ENCODE peak calls at places on chromosomes 1 and 21, in four cellular contexts. One of them, this sample, is unnamed.

GRCh38 chr1:25028910-25029599 is 99.0 kb upstream of the RUNX3 start:
- DNase-seq in heart left ventricle: no peak
- DNase-seq in transverse colon: peak
- DNase-seq in upper lobe of left lung: no peak
- DNase-seq in this sample: no peak

GRCh38 chr21:43294194-43294902 is 125.5 kb downstream of the CRYAA start:
- DNase-seq in transverse colon: no peak
- DNase-seq in upper lobe of left lung: no peak
- DNase-seq in heart left ventricle: no peak
- DNase-seq in this sample: no peak

GRCh38 chr1:229266832-229267500 is 3.9 kb upstream of the RAB4A start:
- DNase-seq in transverse colon: no peak
- DNase-seq in heart left ventricle: no peak
- DNase-seq in upper lobe of left lung: no peak
- DNase-seq in this sample: no peak

GRCh38 chr1:8055973-8056372 is 29.9 kb upstream of the ERRFI1 start:
- DNase-seq in upper lobe of left lung: no peak
- DNase-seq in heart left ventricle: no peak
- DNase-seq in transverse colon: no peak
- DNase-seq in this sample: no peak

GRCh38 chr1:5939268-5940060 is 52.8 kb downstream of the NPHP4 start:
- DNase-seq in transverse colon: no peak
- DNase-seq in heart left ventricle: no peak
- DNase-seq in upper lobe of left lung: no peak
- DNase-seq in this sample: no peak

GRCh38 chr1:110673197-110673701 is 1.5 kb downstream of the KCNA3 start:
- DNase-seq in transverse colon: no peak
- DNase-seq in upper lobe of left lung: no peak
- DNase-seq in heart left ventricle: no peak
- DNase-seq in this sample: no peak

GRCh38 chr1:157147906-157148717 is 9.9 kb upstream of the ETV3 start:
- DNase-seq in heart left ventricle: no peak
- DNase-seq in upper lobe of left lung: no peak
- DNase-seq in transverse colon: no peak
- DNase-seq in this sample: no peak

GRCh38 chr1:117632269-117633067 is 26.6 kb downstream of the TENT5C start:
- DNase-seq in upper lobe of left lung: peak
- DNase-seq in heart left ventricle: no peak
- DNase-seq in transverse colon: peak
- DNase-seq in this sample: peak

GRCh38 chr21:41501919-41502318 is 6.0 kb downstream of the TMPRSS2 start:
- DNase-seq in transverse colon: no peak
- DNase-seq in heart left ventricle: no peak
- DNase-seq in upper lobe of left lung: no peak
- DNase-seq in this sample: no peak

GRCh38 chr1:58893257-58893869 is 109.5 kb upstream of the JUN start:
- DNase-seq in transverse colon: peak
- DNase-seq in upper lobe of left lung: peak
- DNase-seq in heart left ventricle: peak
- DNase-seq in this sample: peak

GRCh38 chr1:201714542-201715276 is 114.2 kb upstream of the IPO9 start:
- DNase-seq in upper lobe of left lung: peak
- DNase-seq in heart left ventricle: peak
- DNase-seq in transverse colon: peak
- DNase-seq in this sample: peak

GRCh38 chr1:201712387-201713092 is 116.4 kb upstream of the IPO9 start:
- DNase-seq in transverse colon: no peak
- DNase-seq in heart left ventricle: no peak
- DNase-seq in upper lobe of left lung: no peak
- DNase-seq in this sample: no peak

GRCh38 chr1:201715351-201715750 is 113.6 kb upstream of the IPO9 start:
- DNase-seq in heart left ventricle: no peak
- DNase-seq in transverse colon: no peak
- DNase-seq in upper lobe of left lung: no peak
- DNase-seq in this sample: no peak

GRCh38 chr1:201711811-201712210 is 117.1 kb upstream of the IPO9 start:
- DNase-seq in heart left ventricle: no peak
- DNase-seq in transverse colon: no peak
- DNase-seq in upper lobe of left lung: no peak
- DNase-seq in this sample: no peak

DNA sequence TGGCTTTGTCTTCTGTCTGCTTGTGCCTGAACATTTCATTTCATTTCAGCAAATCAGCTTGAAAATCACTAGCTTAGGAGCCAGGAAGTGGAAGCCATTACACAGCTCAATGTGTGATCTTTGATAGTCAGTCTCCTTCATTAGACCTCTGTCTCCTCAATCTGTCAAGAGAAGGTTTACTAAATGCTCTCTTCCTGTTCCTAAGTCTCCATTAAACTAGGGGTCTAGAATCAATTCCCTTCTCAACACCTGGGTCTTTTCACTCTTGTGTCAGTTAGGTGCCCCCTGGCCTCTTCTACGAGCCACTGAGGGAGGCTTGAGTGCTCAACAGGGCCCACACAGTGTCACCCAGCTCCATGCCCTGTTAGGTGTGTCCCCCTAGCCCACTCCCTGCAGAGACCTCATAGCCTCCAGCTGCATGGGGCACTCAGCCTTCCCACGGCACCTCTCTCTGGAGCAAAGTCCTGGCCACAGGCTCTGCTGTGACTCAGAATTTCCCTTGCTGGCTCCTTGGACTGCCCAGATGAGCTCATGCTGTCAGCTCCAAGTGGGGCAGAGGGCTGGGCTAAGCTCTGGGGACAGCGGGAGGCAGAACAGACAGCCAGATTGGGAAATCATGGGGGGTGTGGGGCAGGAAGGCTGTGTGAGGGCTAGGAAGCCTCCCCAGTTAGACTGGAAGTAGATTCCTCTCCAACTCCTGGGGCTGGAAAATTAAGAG is 115.7 kb upstream of the IPO9 start:
- DNase-seq in heart left ventricle: peak
- DNase-seq in upper lobe of left lung: peak
- DNase-seq in transverse colon: peak
- DNase-seq in this sample: peak
- TF ChIP-seq POLR2A in heart left ventricle: no peak
- TF ChIP-seq POLR2A in upper lobe of left lung: no peak
- TF ChIP-seq POLR2A in transverse colon: peak
- TF ChIP-seq POLR2A in this sample: peak

GRCh38 chr1:153612111-153612754 is 704 bp downstream of the S100A16 start:
- DNase-seq in upper lobe of left lung: no peak
- DNase-seq in heart left ventricle: no peak
- DNase-seq in transverse colon: no peak
- DNase-seq in this sample: no peak

GRCh38 chr1:153611024-153611352 is 1.9 kb downstream of the S100A16 start:
- DNase-seq in transverse colon: no peak
- DNase-seq in heart left ventricle: no peak
- DNase-seq in upper lobe of left lung: no peak
- DNase-seq in this sample: no peak

GRCh38 chr1:153610334-153611023 is 2.5 kb downstream of the S100A16 start:
- DNase-seq in heart left ventricle: no peak
- DNase-seq in upper lobe of left lung: no peak
- DNase-seq in transverse colon: no peak
- DNase-seq in this sample: no peak

GRCh38 chr1:153612755-153613331 is at the start of gene S100A16:
- DNase-seq in transverse colon: peak
- DNase-seq in heart left ventricle: peak
- DNase-seq in upper lobe of left lung: peak
- DNase-seq in this sample: peak

DNA sequence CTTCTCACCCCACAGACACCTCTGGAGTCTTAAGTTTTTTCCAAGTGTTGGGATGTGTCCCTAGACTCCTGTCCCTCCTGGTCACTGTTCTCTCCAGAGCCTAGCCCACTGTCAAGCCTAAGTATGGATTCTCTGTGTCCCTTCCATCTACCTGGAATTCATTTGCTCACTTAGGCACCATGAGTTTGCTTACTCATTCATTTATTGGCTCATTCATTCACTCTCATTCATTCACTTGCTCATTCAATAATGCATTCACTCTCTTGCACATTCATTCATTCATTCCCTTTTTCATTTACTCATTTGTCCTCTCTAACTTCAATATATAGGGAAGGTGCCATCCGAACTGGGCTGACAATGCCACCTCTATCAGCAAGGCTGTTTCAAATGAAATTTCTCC is 1.6 kb downstream of the S100A16 start:
- DNase-seq in heart left ventricle: no peak
- DNase-seq in transverse colon: no peak
- DNase-seq in upper lobe of left lung: no peak
- DNase-seq in this sample: no peak
- H3K4me3 ChIP-seq in heart left ventricle: peak
- H3K4me3 ChIP-seq in transverse colon: peak
- H3K4me3 ChIP-seq in upper lobe of left lung: peak
- H3K4me3 ChIP-seq in this sample: no peak

DNA sequence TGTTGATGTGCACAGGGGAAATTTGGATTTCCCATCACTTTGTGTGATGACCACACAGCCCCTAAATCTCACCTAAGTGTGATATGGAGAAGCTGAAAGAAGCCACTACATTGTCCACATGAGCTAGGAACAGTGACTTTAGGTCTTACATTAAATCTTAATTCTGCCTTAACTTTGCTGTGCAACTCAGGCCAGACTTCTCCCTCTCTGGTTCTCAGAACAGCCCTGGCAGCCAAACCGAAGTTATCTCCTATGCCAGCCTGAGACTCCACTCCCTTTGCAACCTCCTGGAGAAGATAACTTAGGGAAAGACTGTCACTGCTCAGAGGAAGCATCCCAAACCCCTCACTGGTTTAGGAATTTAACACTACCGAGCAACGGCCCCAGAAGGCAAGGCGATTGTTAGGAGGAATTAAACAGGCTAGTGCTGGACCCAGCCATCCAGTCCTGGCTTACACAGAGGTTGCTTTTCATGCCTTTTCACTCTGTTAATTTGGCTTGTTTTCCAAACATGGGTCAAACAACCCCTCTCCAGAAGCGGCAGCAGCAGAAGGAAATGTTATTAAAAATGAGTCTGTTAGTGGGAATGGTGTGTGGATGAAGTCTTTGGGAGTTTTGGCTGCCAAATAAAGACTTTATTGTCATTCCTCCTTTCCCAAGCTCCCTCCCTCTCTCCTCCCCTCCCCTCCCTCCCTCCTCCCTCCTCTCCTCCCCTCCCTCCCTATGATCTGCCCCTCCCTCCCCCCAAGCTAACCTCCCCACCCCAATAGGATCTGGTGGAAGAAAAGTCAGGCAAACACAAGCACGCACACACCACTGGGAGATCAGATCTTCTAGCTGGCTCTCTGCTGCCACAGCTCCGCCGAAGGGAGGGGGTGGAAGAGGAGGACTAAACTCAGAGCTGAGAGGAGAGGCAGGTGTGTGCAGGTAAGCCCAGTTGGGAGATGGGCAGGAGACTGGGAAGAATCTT is at the start of gene PRELP:
- DNase-seq in heart left ventricle: peak
- DNase-seq in transverse colon: peak
- DNase-seq in upper lobe of left lung: no peak
- DNase-seq in this sample: peak
- TF ChIP-seq POLR2A in heart left ventricle: no peak
- TF ChIP-seq POLR2A in transverse colon: peak
- TF ChIP-seq POLR2A in upper lobe of left lung: no peak
- TF ChIP-seq POLR2A in this sample: no peak

DNA sequence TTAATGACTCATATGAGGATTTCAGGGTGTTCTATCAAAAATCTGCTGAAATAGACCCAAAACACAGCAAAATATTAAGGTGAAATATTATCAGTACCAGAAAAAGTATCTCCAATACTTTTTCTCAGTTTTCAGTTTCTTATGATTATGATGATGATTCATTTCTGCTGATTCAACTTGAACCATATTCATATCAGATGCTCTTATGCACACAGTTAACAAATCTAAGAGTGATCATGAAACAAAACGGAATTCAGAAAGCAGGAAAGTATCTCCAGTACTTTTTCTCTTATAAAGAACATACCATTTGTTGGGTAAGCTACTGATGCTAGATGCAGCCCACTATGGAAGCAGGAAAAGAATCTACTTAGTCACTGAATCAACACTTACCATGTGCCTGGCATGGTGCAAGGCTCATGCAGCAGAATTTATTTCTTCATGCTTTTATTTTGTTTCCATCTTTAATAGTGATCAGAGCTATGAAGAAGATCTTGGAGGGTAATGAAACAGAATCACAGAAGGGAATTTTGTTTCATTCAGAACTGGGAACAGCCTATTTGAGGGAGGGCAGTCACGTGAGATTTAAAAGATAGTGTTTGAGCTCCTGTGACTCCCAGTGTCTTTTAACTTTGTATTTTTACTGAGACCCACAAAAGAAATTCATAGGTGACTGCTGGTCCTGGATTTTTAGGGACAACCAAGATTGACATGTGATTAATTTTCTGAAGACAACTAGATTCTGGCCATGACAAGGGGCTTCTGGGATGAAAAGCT is 480.6 kb downstream of the SETD4 start:
- DNase-seq in transverse colon: no peak
- DNase-seq in heart left ventricle: no peak
- DNase-seq in upper lobe of left lung: no peak
- DNase-seq in this sample: no peak
- H3K4me3 ChIP-seq in transverse colon: no peak
- H3K4me3 ChIP-seq in heart left ventricle: no peak
- H3K4me3 ChIP-seq in upper lobe of left lung: no peak
- H3K4me3 ChIP-seq in this sample: no peak

GRCh38 chr1:161309868-161310267 is at the start of gene MPZ:
- DNase-seq in heart left ventricle: no peak
- DNase-seq in upper lobe of left lung: no peak
- DNase-seq in transverse colon: no peak
- DNase-seq in this sample: no peak

GRCh38 chr1:161307230-161307768 is 2.5 kb downstream of the MPZ start:
- DNase-seq in heart left ventricle: peak
- DNase-seq in transverse colon: no peak
- DNase-seq in upper lobe of left lung: no peak
- DNase-seq in this sample: peak

GRCh38 chr1:161304927-161305871 is 4.6 kb downstream of the MPZ start:
- DNase-seq in heart left ventricle: no peak
- DNase-seq in upper lobe of left lung: no peak
- DNase-seq in transverse colon: no peak
- DNase-seq in this sample: no peak

GRCh38 chr1:161307892-161308638 is 1.7 kb downstream of the MPZ start:
- DNase-seq in heart left ventricle: no peak
- DNase-seq in transverse colon: no peak
- DNase-seq in upper lobe of left lung: no peak
- DNase-seq in this sample: no peak

DNA sequence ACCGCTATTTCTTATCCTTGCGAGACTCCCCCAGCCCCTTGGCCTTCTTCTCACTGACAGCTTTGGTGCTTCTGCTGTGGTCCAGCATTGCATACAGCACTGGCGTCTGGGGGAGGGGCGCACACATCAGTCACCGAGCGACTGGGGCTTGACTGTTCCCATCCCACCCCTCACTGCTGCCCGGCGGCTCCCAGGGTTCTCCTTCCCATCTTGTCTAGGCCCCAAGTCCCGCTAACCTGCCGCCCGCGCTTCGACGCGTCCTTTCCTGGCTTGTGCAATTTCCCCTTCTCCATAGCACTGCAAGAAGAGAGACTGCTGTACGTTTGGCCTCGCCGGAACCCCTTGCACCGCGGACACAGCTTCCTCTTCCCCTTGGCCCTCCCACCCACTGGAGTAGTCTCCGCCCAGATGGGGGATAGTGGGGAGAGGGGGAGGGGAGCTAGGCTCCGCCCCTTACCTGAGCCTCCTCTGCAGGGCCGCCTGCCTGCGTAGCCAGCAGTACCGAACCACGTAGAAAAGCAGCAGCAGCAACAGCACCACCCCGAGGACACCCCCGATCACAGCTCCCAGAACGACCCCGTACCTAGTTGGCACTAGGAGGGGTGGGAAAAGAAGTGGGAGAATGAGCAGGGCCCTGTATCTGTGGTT is 3.8 kb downstream of the MPZ start:
- DNase-seq in transverse colon: peak
- DNase-seq in upper lobe of left lung: peak
- DNase-seq in heart left ventricle: peak
- DNase-seq in this sample: peak
- TF ChIP-seq POLR2A in transverse colon: peak
- TF ChIP-seq POLR2A in upper lobe of left lung: no peak
- TF ChIP-seq POLR2A in heart left ventricle: no peak
- TF ChIP-seq POLR2A in this sample: peak

GRCh38 chr1:99457381-99458165 is 188.3 kb upstream of the PALMD start:
- DNase-seq in heart left ventricle: no peak
- DNase-seq in transverse colon: no peak
- DNase-seq in upper lobe of left lung: no peak
- DNase-seq in this sample: no peak
- H3K4me3 ChIP-seq in heart left ventricle: no peak
- H3K4me3 ChIP-seq in transverse colon: no peak
- H3K4me3 ChIP-seq in upper lobe of left lung: no peak
- H3K4me3 ChIP-seq in this sample: no peak

This sample was measured in body of pancreas.